ENCODE peak calls at places on chromosomes 5 and 9, in six cellular contexts. One of them, this sample, is unnamed.

GRCh38 chr5:135332519-135333150 is 66.4 kb downstream of the MACROH2A1 start:
- DNase-seq in A549: peak
- DNase-seq in WERI-Rb-1: no peak
- DNase-seq in left lung: no peak
- DNase-seq in stomach: no peak
- DNase-seq in colonic mucosa: no peak
- DNase-seq in this sample: no peak

GRCh38 chr5:1718669-1719068 is 81.0 kb downstream of the MRPL36 start:
- DNase-seq in A549: peak
- DNase-seq in WERI-Rb-1: no peak
- DNase-seq in left lung: no peak
- DNase-seq in stomach: no peak
- DNase-seq in colonic mucosa: no peak
- DNase-seq in this sample: no peak

GRCh38 chr9:91676042-91676441 is 252.4 kb upstream of the NFIL3 start:
- DNase-seq in A549: peak
- DNase-seq in WERI-Rb-1: peak
- DNase-seq in left lung: no peak
- DNase-seq in stomach: no peak
- DNase-seq in colonic mucosa: peak
- DNase-seq in this sample: no peak

GRCh38 chr5:158514353-158514960 is 585.3 kb downstream of the EBF1 start:
- DNase-seq in A549: no peak
- DNase-seq in WERI-Rb-1: no peak
- DNase-seq in left lung: no peak
- DNase-seq in stomach: no peak
- DNase-seq in colonic mucosa: no peak
- DNase-seq in this sample: no peak

GRCh38 chr9:88400021-88400420 is 11.8 kb downstream of the SPIN1 start:
- DNase-seq in A549: no peak
- DNase-seq in WERI-Rb-1: peak
- DNase-seq in left lung: no peak
- DNase-seq in stomach: no peak
- DNase-seq in colonic mucosa: no peak
- DNase-seq in this sample: no peak

GRCh38 chr5:19616821-19617220 is 371.2 kb downstream of the CDH18 start:
- DNase-seq in A549: no peak
- DNase-seq in WERI-Rb-1: no peak
- DNase-seq in left lung: no peak
- DNase-seq in stomach: no peak
- DNase-seq in colonic mucosa: no peak
- DNase-seq in this sample: no peak

GRCh38 chr5:90866915-90867715 is 308.5 kb downstream of the ADGRV1 start:
- DNase-seq in A549: peak
- DNase-seq in WERI-Rb-1: no peak
- DNase-seq in left lung: no peak
- DNase-seq in stomach: no peak
- DNase-seq in colonic mucosa: no peak
- DNase-seq in this sample: no peak

GRCh38 chr5:39759696-39760095 is 334.9 kb upstream of the DAB2 start:
- DNase-seq in A549: no peak
- DNase-seq in WERI-Rb-1: no peak
- DNase-seq in left lung: no peak
- DNase-seq in stomach: no peak
- DNase-seq in colonic mucosa: no peak
- DNase-seq in this sample: no peak

GRCh38 chr5:56094579-56095361 is 100.0 kb upstream of the IL6ST start:
- DNase-seq in A549: no peak
- DNase-seq in WERI-Rb-1: no peak
- DNase-seq in left lung: no peak
- DNase-seq in stomach: no peak
- DNase-seq in colonic mucosa: no peak
- DNase-seq in this sample: no peak

GRCh38 chr5:10987881-10988504 is 227.0 kb upstream of the DAP start:
- DNase-seq in A549: peak
- DNase-seq in WERI-Rb-1: peak
- DNase-seq in left lung: peak
- DNase-seq in stomach: peak
- DNase-seq in colonic mucosa: peak
- DNase-seq in this sample: peak

GRCh38 chr5:175814676-175815075 is 56.7 kb upstream of the CPLX2 start:
- DNase-seq in A549: peak
- DNase-seq in WERI-Rb-1: no peak
- DNase-seq in left lung: peak
- DNase-seq in stomach: no peak
- DNase-seq in colonic mucosa: no peak
- DNase-seq in this sample: no peak

GRCh38 chr9:86126998-86127972 is 27.9 kb upstream of the GOLM1 start:
- DNase-seq in A549: peak
- DNase-seq in WERI-Rb-1: no peak
- DNase-seq in left lung: peak
- DNase-seq in stomach: peak
- DNase-seq in colonic mucosa: peak
- DNase-seq in this sample: peak

GRCh38 chr5:110288766-110289165 is 437.7 kb downstream of the TMEM232 start:
- DNase-seq in A549: no peak
- DNase-seq in WERI-Rb-1: peak
- DNase-seq in left lung: no peak
- DNase-seq in stomach: no peak
- DNase-seq in colonic mucosa: no peak
- DNase-seq in this sample: no peak

GRCh38 chr9:40913928-40914673 is 214.4 kb downstream of the FOXD4L6 start:
- DNase-seq in A549: no peak
- DNase-seq in WERI-Rb-1: no peak
- DNase-seq in left lung: no peak
- DNase-seq in stomach: no peak
- DNase-seq in colonic mucosa: no peak
- DNase-seq in this sample: no peak

GRCh38 chr5:164098979-164099378 is 593.6 kb downstream of the MAT2B start:
- DNase-seq in A549: no peak
- DNase-seq in WERI-Rb-1: no peak
- DNase-seq in left lung: no peak
- DNase-seq in stomach: no peak
- DNase-seq in colonic mucosa: no peak
- DNase-seq in this sample: no peak

GRCh38 chr5:31944683-31945445 is 229.3 kb downstream of the GOLPH3 start:
- DNase-seq in A549: no peak
- DNase-seq in WERI-Rb-1: peak
- DNase-seq in left lung: no peak
- DNase-seq in stomach: peak
- DNase-seq in colonic mucosa: no peak
- DNase-seq in this sample: peak

GRCh38 chr5:102758576-102758975 is 3.5 kb downstream of the PAM start:
- DNase-seq in A549: no peak
- DNase-seq in WERI-Rb-1: no peak
- DNase-seq in left lung: no peak
- DNase-seq in stomach: no peak
- DNase-seq in colonic mucosa: no peak
- DNase-seq in this sample: no peak

GRCh38 chr9:114588671-114589526 is 1.3 kb downstream of the ATP6V1G1 start:
- DNase-seq in A549: no peak
- DNase-seq in WERI-Rb-1: no peak
- DNase-seq in left lung: no peak
- DNase-seq in stomach: no peak
- DNase-seq in colonic mucosa: no peak
- DNase-seq in this sample: no peak

GRCh38 chr9:69223605-69224004 is 49.5 kb downstream of the TJP2 start:
- DNase-seq in A549: peak
- DNase-seq in WERI-Rb-1: peak
- DNase-seq in left lung: no peak
- DNase-seq in stomach: no peak
- DNase-seq in colonic mucosa: no peak
- DNase-seq in this sample: no peak

GRCh38 chr5:537098-537497 is 12.8 kb upstream of the SLC9A3 start:
- DNase-seq in A549: no peak
- DNase-seq in WERI-Rb-1: no peak
- DNase-seq in left lung: no peak
- DNase-seq in stomach: no peak
- DNase-seq in colonic mucosa: no peak
- DNase-seq in this sample: no peak

GRCh38 chr9:111108946-111109345 is 70.7 kb upstream of the LPAR1 start:
- DNase-seq in A549: no peak
- DNase-seq in WERI-Rb-1: no peak
- DNase-seq in left lung: peak
- DNase-seq in stomach: no peak
- DNase-seq in colonic mucosa: no peak
- DNase-seq in this sample: no peak

GRCh38 chr5:969421-969839 is 39.2 kb upstream of the NKD2 start:
- DNase-seq in A549: no peak
- DNase-seq in WERI-Rb-1: no peak
- DNase-seq in left lung: peak
- DNase-seq in stomach: no peak
- DNase-seq in colonic mucosa: no peak
- DNase-seq in this sample: no peak

GRCh38 chr9:127778280-127779135 is at the start of gene SH2D3C:
- DNase-seq in A549: no peak
- DNase-seq in WERI-Rb-1: no peak
- DNase-seq in left lung: no peak
- DNase-seq in stomach: no peak
- DNase-seq in colonic mucosa: peak
- DNase-seq in this sample: no peak

GRCh38 chr9:97689401-97689800 is 7.7 kb downstream of the XPA start:
- DNase-seq in A549: peak
- DNase-seq in WERI-Rb-1: no peak
- DNase-seq in left lung: no peak
- DNase-seq in stomach: no peak
- DNase-seq in colonic mucosa: no peak
- DNase-seq in this sample: no peak

GRCh38 chr5:51380603-51381207 is 2.5 kb upstream of the ISL1 start:
- DNase-seq in A549: no peak
- DNase-seq in WERI-Rb-1: no peak
- DNase-seq in left lung: no peak
- DNase-seq in stomach: peak
- DNase-seq in colonic mucosa: no peak
- DNase-seq in this sample: no peak

GRCh38 chr5:61918606-61919005 is 387.4 kb upstream of the KIF2A start:
- DNase-seq in A549: no peak
- DNase-seq in WERI-Rb-1: no peak
- DNase-seq in left lung: no peak
- DNase-seq in stomach: no peak
- DNase-seq in colonic mucosa: no peak
- DNase-seq in this sample: no peak

GRCh38 chr9:85522459-85523092 is 219.2 kb downstream of the AGTPBP1 start:
- DNase-seq in A549: peak
- DNase-seq in WERI-Rb-1: peak
- DNase-seq in left lung: peak
- DNase-seq in stomach: no peak
- DNase-seq in colonic mucosa: no peak
- DNase-seq in this sample: peak

GRCh38 chr5:149747141-149747832 is 17.2 kb downstream of the PPARGC1B start:
- DNase-seq in A549: peak
- DNase-seq in WERI-Rb-1: no peak
- DNase-seq in left lung: peak
- DNase-seq in stomach: peak
- DNase-seq in colonic mucosa: peak
- DNase-seq in this sample: no peak

GRCh38 chr5:113087994-113088519 is 111.5 kb downstream of the DCP2 start:
- DNase-seq in A549: no peak
- DNase-seq in WERI-Rb-1: no peak
- DNase-seq in left lung: no peak
- DNase-seq in stomach: no peak
- DNase-seq in colonic mucosa: no peak
- DNase-seq in this sample: no peak

GRCh38 chr5:43225649-43226245 is 33.7 kb downstream of the NIM1K start:
- DNase-seq in A549: no peak
- DNase-seq in WERI-Rb-1: no peak
- DNase-seq in left lung: no peak
- DNase-seq in stomach: no peak
- DNase-seq in colonic mucosa: no peak
- DNase-seq in this sample: no peak

GRCh38 chr9:33170464-33171156 is 3.5 kb upstream of the B4GALT1 start:
- DNase-seq in A549: peak
- DNase-seq in WERI-Rb-1: peak
- DNase-seq in left lung: peak
- DNase-seq in stomach: peak
- DNase-seq in colonic mucosa: peak
- DNase-seq in this sample: no peak

GRCh38 chr9:36946653-36947052 is 87.4 kb downstream of the PAX5 start:
- DNase-seq in A549: no peak
- DNase-seq in WERI-Rb-1: no peak
- DNase-seq in left lung: no peak
- DNase-seq in stomach: no peak
- DNase-seq in colonic mucosa: no peak
- DNase-seq in this sample: no peak

GRCh38 chr5:142056831-142057696 is 44.2 kb upstream of the GNPDA1 start:
- DNase-seq in A549: no peak
- DNase-seq in WERI-Rb-1: no peak
- DNase-seq in left lung: no peak
- DNase-seq in stomach: no peak
- DNase-seq in colonic mucosa: no peak
- DNase-seq in this sample: no peak

GRCh38 chr5:68544091-68544655 is 328.6 kb downstream of the PIK3R1 start:
- DNase-seq in A549: no peak
- DNase-seq in WERI-Rb-1: no peak
- DNase-seq in left lung: no peak
- DNase-seq in stomach: no peak
- DNase-seq in colonic mucosa: no peak
- DNase-seq in this sample: no peak
- H3K27ac ChIP-seq in A549: peak
- H3K27ac ChIP-seq in WERI-Rb-1: no peak
- H3K27ac ChIP-seq in left lung: no peak
- H3K27ac ChIP-seq in stomach: no peak
- H3K27ac ChIP-seq in colonic mucosa: no peak
- H3K27ac ChIP-seq in this sample: no peak

GRCh38 chr9:137482094-137482781 is 23.1 kb upstream of the NSMF start:
- DNase-seq in A549: peak
- DNase-seq in WERI-Rb-1: no peak
- DNase-seq in left lung: peak
- DNase-seq in stomach: peak
- DNase-seq in colonic mucosa: no peak
- DNase-seq in this sample: no peak
- H3K27ac ChIP-seq in A549: peak
- H3K27ac ChIP-seq in WERI-Rb-1: no peak
- H3K27ac ChIP-seq in left lung: no peak
- H3K27ac ChIP-seq in stomach: peak
- H3K27ac ChIP-seq in colonic mucosa: no peak
- H3K27ac ChIP-seq in this sample: no peak

GRCh38 chr5:36607114-36607561 is 732 bp downstream of the SLC1A3 start:
- DNase-seq in A549: peak
- DNase-seq in WERI-Rb-1: peak
- DNase-seq in left lung: peak
- DNase-seq in stomach: no peak
- DNase-seq in colonic mucosa: no peak
- DNase-seq in this sample: no peak
- H3K27ac ChIP-seq in A549: no peak
- H3K27ac ChIP-seq in WERI-Rb-1: peak
- H3K27ac ChIP-seq in left lung: peak
- H3K27ac ChIP-seq in stomach: peak
- H3K27ac ChIP-seq in colonic mucosa: no peak
- H3K27ac ChIP-seq in this sample: no peak

DNA sequence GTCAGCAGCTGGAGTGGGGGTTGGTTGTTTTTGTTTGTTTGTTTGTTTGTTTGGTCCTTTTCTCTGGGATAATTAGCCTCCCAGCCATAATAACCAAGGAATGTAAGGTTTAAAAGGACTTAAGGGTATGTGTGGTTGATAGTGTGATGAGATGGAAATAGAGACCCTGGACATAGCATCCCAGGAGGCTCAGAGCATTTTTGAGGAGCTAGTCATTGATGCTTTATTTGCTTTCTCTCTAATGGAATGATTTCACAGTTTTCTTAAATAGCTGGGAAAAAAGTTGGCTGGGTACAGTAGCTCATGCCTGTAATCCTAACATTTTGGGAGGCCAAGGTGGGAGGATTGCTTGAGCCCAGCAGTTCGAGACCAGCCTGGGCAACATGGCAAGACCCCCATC is 45.1 kb downstream of the TTC1 start:
- DNase-seq in A549: peak
- DNase-seq in WERI-Rb-1: no peak
- DNase-seq in left lung: no peak
- DNase-seq in stomach: no peak
- DNase-seq in colonic mucosa: no peak
- DNase-seq in this sample: no peak
- H3K27ac ChIP-seq in A549: no peak
- H3K27ac ChIP-seq in WERI-Rb-1: no peak
- H3K27ac ChIP-seq in left lung: no peak
- H3K27ac ChIP-seq in stomach: no peak
- H3K27ac ChIP-seq in colonic mucosa: no peak
- H3K27ac ChIP-seq in this sample: no peak